ENCODE peak calls at places on chromosome 4, in seven cellular contexts. S is IMR-90, N is GM23338, J is H1, M is hepatocyte, F is GM23248, H is K562. O is an unnamed sample.

GRCh38 chr4:55008166-55009056 is 117.0 kb downstream of the KDR start:
- DNase-seq in S (no peak), N (peak), J (no peak), M (no peak), F (peak), H (peak), O (peak)

GRCh38 chr4:95317124-95317820 is 231.5 kb downstream of the UNC5C start:
- DNase-seq in S (no peak), N (peak), J (no peak), M (no peak), F (no peak), H (no peak), O (no peak)

GRCh38 chr4:16206848-16207247 is 19.4 kb downstream of the TAPT1 start:
- DNase-seq in S (no peak), N (no peak), J (no peak), M (no peak), F (peak), H (no peak), O (no peak)

GRCh38 chr4:153713840-153714239 is 29.8 kb downstream of the TLR2 start:
- DNase-seq in S (peak), N (no peak), J (no peak), M (no peak), F (peak), H (no peak), O (no peak)

GRCh38 chr4:122827899-122828601 is 1.4 kb downstream of the FGF2 start:
- DNase-seq in S (peak), N (peak), J (peak), M (peak), F (peak), H (peak), O (peak)

GRCh38 chr4:69470561-69470960 is 25.1 kb downstream of the UGT2B4 start:
- DNase-seq in S (no peak), N (peak), J (no peak), M (no peak), F (no peak), H (no peak), O (no peak)

GRCh38 chr4:36187723-36188333 is 56.5 kb downstream of the ARAP2 start:
- DNase-seq in S (peak), N (peak), J (no peak), M (peak), F (peak), H (no peak), O (peak)

GRCh38 chr4:118331352-118331751 is 21.5 kb downstream of the PRSS12 start:
- DNase-seq in S (no peak), N (no peak), J (no peak), M (no peak), F (no peak), H (no peak), O (no peak)

GRCh38 chr4:88130544-88131305 is 27.7 kb downstream of the ABCG2 start:
- DNase-seq in S (no peak), N (no peak), J (no peak), M (no peak), F (no peak), H (no peak), O (no peak)

GRCh38 chr4:183797041-183797444 is 108.1 kb upstream of the STOX2 start:
- DNase-seq in S (no peak), N (peak), J (no peak), M (peak), F (no peak), H (no peak), O (no peak)

GRCh38 chr4:113555868-113556267 is 205.7 kb downstream of the CAMK2D start:
- DNase-seq in S (no peak), N (no peak), J (no peak), M (no peak), F (no peak), H (no peak), O (peak)

DNA sequence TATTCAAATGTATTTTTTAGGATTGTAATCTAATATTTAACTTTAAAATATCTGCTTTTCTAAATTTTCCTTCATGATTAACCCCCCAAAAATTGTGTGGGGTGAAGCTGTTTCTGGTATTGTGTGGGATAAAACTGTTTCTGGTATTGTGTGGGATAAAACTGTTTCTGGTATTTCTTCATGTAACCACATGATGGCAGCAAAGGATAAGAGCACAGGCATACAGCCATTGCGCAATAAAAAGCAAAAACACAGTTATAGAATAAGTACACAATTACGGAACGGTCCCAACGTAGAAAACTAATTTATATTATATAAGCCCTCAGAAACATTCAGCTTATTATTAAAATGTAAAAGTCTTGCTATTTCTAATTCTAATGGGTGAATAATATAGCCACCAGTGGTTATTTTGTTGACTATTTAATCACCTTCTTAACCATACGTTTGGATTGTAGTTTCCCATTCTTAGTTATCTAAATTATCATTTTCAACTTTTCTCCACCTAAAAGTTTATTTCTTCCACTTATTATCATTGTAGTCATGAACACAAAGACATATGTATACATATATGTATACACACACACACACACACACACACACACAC is 333.9 kb upstream of the FSTL5 start:
- DNase-seq in S (peak), N (peak), J (no peak), M (peak), F (peak), H (peak), O (peak)
- H3K4me3 ChIP-seq in S (no peak), N (no peak), J (no peak), M (no peak), F (no peak), H (no peak), O (no peak)

GRCh38 chr4:105632599-105632998 is 75.9 kb downstream of the INTS12 start:
- DNase-seq in S (no peak), N (peak), J (no peak), M (no peak), F (no peak), H (no peak), O (no peak)

GRCh38 chr4:105634402-105634801 is 74.1 kb downstream of the INTS12 start:
- DNase-seq in S (no peak), N (no peak), J (no peak), M (no peak), F (no peak), H (no peak), O (no peak)

GRCh38 chr4:105633241-105633640 is 75.2 kb downstream of the INTS12 start:
- DNase-seq in S (no peak), N (no peak), J (no peak), M (no peak), F (no peak), H (no peak), O (no peak)

GRCh38 chr4:105641876-105642275 is 66.6 kb downstream of the INTS12 start:
- DNase-seq in S (no peak), N (no peak), J (no peak), M (no peak), F (no peak), H (no peak), O (no peak)

DNA sequence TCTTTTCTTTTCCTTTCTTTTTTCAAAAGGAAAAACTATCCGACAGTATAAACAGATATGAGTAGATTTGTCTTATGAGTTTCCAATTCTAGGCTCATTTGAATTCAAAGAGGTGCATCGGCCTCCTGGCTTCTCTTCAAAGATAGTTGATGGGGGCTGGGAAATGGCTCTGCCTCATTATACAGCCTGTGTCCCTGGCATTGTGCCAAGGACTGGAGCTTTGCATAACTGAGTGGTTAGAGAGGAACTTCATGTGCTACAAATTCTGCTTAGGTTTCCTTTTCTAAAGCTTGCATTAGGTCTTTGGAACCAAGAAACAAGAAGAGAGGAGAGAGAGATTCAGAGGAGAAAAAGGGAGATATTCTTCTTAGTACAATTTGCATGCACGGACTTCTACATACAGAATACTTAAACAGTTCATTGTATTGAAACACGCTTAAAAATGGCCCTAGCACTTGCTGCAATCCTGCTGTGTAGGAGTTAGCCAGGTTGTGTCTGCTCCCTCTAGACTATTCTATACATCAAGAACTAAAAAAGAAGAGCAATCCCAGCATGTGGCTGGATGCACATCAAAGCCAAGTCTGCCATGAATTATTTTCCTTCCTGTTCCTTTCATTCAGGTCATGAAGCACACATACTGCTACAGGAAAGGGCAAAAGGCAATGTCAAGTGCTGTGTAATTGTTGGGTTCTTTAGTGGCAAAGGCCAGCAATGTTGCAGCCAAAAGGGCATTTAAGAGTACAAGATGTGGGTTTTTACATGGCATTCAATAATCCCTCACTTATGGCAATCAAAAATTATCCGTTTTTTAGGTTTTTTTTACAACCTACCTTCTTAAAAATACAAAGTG is 70.9 kb downstream of the INTS12 start:
- DNase-seq in S (peak), N (no peak), J (no peak), M (peak), F (peak), H (no peak), O (peak)
- H2AFZ ChIP-seq in S (no peak), N (no peak), J (no peak), M (no peak), F (no peak), H (peak), O (peak)

DNA sequence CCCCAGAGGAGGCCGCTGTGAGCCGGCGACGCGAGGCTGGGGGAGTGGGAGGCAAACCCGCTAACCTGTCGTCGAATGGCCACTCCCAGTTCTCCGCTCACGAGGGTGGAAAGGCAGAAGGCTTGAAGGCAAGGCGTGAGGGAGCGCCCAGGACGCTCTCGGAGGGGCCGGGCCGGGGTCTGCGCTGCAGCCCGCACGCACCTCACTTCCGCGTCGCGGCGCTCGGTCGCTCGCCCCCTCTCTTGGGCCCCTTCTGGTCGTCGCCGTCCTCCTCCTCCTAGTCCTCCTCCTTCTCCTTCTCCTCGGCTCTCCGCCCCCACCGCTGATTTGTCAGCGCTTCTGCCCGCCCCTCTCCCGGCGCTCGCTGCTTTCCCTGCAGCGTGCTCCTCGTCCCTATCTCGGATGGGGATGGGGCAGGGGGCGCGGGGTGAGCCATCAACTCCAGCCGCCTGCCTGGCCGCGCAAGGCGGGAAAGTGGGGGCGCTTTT is at the start of gene SNCA:
- DNase-seq in S (peak), N (peak), J (peak), M (peak), F (peak), H (peak), O (no peak)
- H3K4me3 ChIP-seq in S (peak), N (peak), J (peak), M (peak), F (peak), H (peak), O (no peak)

DNA sequence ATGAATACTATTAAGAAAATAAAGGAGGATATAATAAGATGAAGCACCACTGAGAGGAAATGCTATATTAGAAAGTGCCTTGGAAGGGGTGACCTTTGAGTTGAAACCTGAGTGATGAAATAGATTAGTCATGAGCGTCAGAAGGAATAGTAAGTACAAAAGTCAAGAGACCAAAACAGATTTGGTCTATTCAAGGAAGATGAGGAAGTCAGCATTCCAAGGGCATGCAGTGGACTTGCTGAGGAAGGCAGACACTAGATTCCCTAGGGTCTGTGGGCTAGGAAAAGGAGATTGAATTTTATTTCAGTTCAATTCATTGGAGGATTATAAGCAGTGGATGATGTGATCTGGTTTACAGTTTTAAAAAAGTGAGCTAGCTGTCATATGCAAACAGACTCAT is 73.0 kb upstream of the WDFY3 start:
- DNase-seq in S (peak), N (no peak), J (no peak), M (peak), F (peak), H (no peak), O (no peak)
- H2AFZ ChIP-seq in S (no peak), N (no peak), J (no peak), M (no peak), F (peak), H (no peak), O (no peak)

GRCh38 chr4:147311956-147312355 is 168.9 kb upstream of the EDNRA start:
- DNase-seq in S (no peak), N (no peak), J (no peak), M (no peak), F (no peak), H (no peak), O (no peak)
- H3K4me3 ChIP-seq in S (no peak), N (no peak), J (no peak), M (no peak), F (no peak), H (no peak), O (no peak)